ENCODE peak calls at places on chromosomes 1 and 21, in eight cellular contexts. W is right lobe of liver, F is lower lobe of right lung, T is B cell, C is glutamatergic neuron, Y is nephron progenitor cell, R is A549, Q is tibial artery. S is an unnamed sample.

GRCh38 chr1:182206628-182207239 is 145.2 kb upstream of the ZNF648 start:
- DNase-seq in W (no peak), F (no peak), T (no peak), C (no peak), Y (no peak), R (no peak), Q (peak; percentile 88), S (no peak)

GRCh38 chr21:20739421-20739820 is 258.8 kb upstream of the NCAM2 start:
- DNase-seq in W (no peak), F (no peak), T (no peak), C (peak; percentile 29), Y (no peak), R (no peak), Q (no peak), S (no peak)

GRCh38 chr1:16918371-16918770 is 3.4 kb upstream of the CROCC start:
- DNase-seq in W (no peak), F (peak; percentile 32), T (no peak), C (peak; percentile 12), Y (no peak), R (no peak), Q (no peak), S (no peak)

GRCh38 chr1:104019675-104020049 is 270.0 kb downstream of the AMY1C start:
- DNase-seq in W (no peak), F (no peak), T (no peak), C (no peak), Y (no peak), R (no peak), Q (no peak), S (no peak)

GRCh38 chr21:34781508-34781907 is 112.7 kb downstream of the CLIC6 start:
- DNase-seq in W (no peak), F (no peak), T (no peak), C (no peak), Y (no peak), R (no peak), Q (no peak), S (no peak)

GRCh38 chr1:152645146-152645545 is 18.0 kb upstream of the LCE2D start:
- DNase-seq in W (no peak), F (no peak), T (no peak), C (no peak), Y (no peak), R (no peak), Q (no peak), S (no peak)

GRCh38 chr1:108877858-108878257 is 1.1 kb downstream of the GPSM2 start:
- DNase-seq in W (no peak), F (no peak), T (no peak), C (no peak), Y (no peak), R (no peak), Q (no peak), S (no peak)

GRCh38 chr1:182350839-182351238 is 40.8 kb downstream of the GLUL start:
- DNase-seq in W (no peak), F (no peak), T (no peak), C (no peak), Y (no peak), R (no peak), Q (no peak), S (no peak)

GRCh38 chr21:34707876-34708325 is 39.1 kb downstream of the CLIC6 start:
- DNase-seq in W (no peak), F (no peak), T (no peak), C (no peak), Y (no peak), R (no peak), Q (peak; percentile 27), S (no peak)

GRCh38 chr1:246906833-246907232 is 24.9 kb downstream of the AHCTF1 start:
- DNase-seq in W (no peak), F (no peak), T (no peak), C (no peak), Y (no peak), R (no peak), Q (no peak), S (no peak)
- TF ChIP-seq CTCF in W (no peak), F (no peak), T (no peak), C (no peak), Y (no peak), R (no peak), Q (no peak), S (no peak)

DNA sequence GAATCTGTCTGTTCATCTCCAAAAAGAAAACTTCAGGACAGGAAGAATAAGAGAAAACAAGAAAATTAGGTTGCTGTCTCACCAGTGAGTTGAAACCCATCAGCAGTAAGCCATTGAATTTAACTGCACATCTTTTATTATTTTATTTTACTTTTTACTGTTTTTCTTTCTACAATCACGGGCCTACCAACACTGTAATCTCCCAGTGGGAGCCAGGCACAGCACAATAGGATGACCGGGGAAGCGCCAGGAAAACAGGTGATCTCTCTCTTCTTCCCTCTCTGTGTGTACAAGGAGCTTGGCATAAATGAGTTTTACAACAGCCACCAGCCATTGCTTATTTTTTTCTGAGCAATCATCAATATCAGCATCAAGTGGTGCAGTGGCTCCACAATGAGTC is 113.1 kb upstream of the ESRRG start:
- DNase-seq in W (no peak), F (no peak), T (no peak), C (no peak), Y (no peak), R (no peak), Q (no peak), S (no peak)
- TF ChIP-seq CTCF in W (no peak), F (no peak), T (no peak), C (no peak), Y (no peak), R (no peak), Q (no peak), S (no peak)

DNA sequence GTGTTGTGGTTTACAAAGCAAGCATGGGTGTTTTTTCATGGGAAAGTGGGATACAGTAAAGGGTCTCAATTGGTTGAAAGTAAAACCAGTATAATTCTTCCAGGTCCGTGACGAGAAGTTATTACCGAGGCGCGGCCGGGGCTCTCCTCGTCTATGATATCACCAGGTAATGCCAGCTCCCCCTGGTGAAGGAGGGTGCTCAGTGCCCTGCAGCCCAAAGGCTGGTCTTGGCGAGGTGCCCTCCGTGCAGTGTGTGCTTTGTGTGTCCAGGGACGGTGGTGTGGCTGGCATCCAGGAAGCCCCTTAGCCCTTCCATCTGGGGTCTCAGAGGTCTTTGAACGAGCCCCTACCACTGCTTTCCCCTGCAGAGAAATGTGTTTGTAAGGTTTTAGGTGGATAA is 24.8 kb downstream of the RAB4A start:
- DNase-seq in W (no peak), F (no peak), T (no peak), C (no peak), Y (no peak), R (no peak), Q (no peak), S (no peak)
- TF ChIP-seq CTCF in W (no peak), F (no peak), T (no peak), C (no peak), Y (no peak), R (no peak), Q (no peak), S (no peak)

DNA sequence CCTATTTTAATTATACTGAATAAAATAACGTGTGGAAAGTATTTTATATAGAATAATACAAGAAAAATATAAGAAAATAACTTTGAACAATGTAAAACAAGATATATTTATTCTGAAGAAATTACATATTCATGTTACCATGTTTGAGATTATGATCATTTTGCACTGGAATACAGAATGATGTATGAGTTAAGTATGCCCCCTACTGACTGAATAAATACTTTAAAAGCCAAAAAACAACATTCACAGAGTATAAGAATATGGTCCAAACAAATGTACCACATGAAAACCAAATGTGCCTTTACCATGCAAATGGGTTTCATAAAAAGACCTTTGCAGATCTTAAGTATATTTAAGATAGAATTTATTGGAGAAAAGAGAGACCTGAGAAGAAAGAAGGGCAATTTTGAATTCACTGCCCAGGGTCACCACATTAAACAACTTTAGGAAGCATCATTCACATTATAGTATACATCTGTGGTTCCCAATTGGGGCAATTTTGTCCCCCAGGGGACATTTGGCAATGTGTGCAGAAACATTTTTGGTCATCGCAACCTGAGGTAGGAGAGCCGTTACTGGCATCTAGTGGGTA is 136.6 kb upstream of the GFI1 start:
- DNase-seq in W (no peak), F (no peak), T (no peak), C (no peak), Y (no peak), R (no peak), Q (no peak), S (no peak)
- TF ChIP-seq CTCF in W (peak; percentile 33), F (peak; percentile 25), T (peak; percentile 65), C (peak; percentile 37), Y (peak; percentile 30), R (peak; percentile 44), Q (no peak), S (peak; percentile 31)

DNA sequence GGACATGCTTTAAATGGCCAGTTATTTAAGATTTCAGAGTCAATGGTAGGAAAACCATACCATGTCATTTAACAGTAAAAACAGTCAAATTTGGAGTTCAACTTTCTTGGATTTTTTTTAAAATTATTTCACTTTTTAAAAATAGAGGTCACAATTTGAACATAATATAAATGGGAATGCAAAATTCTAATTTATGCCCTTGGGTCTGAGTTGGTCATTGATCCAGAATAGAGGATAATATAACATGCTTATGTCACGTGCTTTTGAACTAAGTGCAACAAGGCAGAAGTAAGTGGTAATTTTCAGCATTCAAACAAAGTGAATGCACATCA is 113.1 kb upstream of the SLC35F3 start:
- DNase-seq in W (no peak), F (no peak), T (no peak), C (no peak), Y (no peak), R (no peak), Q (no peak), S (no peak)
- TF ChIP-seq CTCF in W (no peak), F (no peak), T (peak; percentile 43), C (peak; percentile 5), Y (peak; percentile 3), R (no peak), Q (no peak), S (no peak)

GRCh38 chr1:157880621-157881020 is 39.0 kb upstream of the CD5L start:
- DNase-seq in W (no peak), F (no peak), T (no peak), C (no peak), Y (no peak), R (no peak), Q (no peak), S (no peak)

GRCh38 chr1:157882560-157882959 is 41.0 kb upstream of the CD5L start:
- DNase-seq in W (no peak), F (no peak), T (no peak), C (no peak), Y (no peak), R (no peak), Q (no peak), S (no peak)

GRCh38 chr1:157878059-157878458 is 36.5 kb upstream of the CD5L start:
- DNase-seq in W (no peak), F (no peak), T (no peak), C (no peak), Y (no peak), R (peak; percentile 13), Q (no peak), S (no peak)
- TF ChIP-seq CTCF in W (peak; percentile 37), F (peak; percentile 30), T (peak; percentile 29), C (no peak), Y (peak; percentile 20), R (peak; percentile 57), Q (no peak), S (peak; percentile 27)

S was measured in AG09319.